ENCODE peak calls at places on chromosomes 2 and 18, in six cellular contexts. One of them, this sample, is unnamed.
A peak's percentile ranks its signal among the peaks of the same experiment; 100 is the strongest.

GRCh38 chr2:218290316-218291261 is 1.7 kb downstream of the TMBIM1 start:
- DNase-seq in astrocyte: no peak
- DNase-seq in esophagus squamous epithelium: no peak
- DNase-seq in body of pancreas: no peak
- DNase-seq in ovary: no peak
- DNase-seq in MCF 10A: no peak
- DNase-seq in this sample: no peak

GRCh38 chr18:79796016-79796415 is 1.7 kb upstream of the KCNG2 start:
- DNase-seq in MCF 10A: peak; percentile 22
- DNase-seq in astrocyte: no peak
- DNase-seq in ovary: no peak
- DNase-seq in esophagus squamous epithelium: no peak
- DNase-seq in body of pancreas: no peak
- DNase-seq in this sample: no peak

GRCh38 chr18:71036783-71037182 is 747.9 kb downstream of the SOCS6 start:
- DNase-seq in esophagus squamous epithelium: no peak
- DNase-seq in astrocyte: peak; percentile 84
- DNase-seq in MCF 10A: no peak
- DNase-seq in body of pancreas: no peak
- DNase-seq in ovary: no peak
- DNase-seq in this sample: no peak

GRCh38 chr2:98263362-98263761 is 82.9 kb upstream of the CNGA3 start:
- DNase-seq in esophagus squamous epithelium: no peak
- DNase-seq in body of pancreas: no peak
- DNase-seq in ovary: no peak
- DNase-seq in MCF 10A: no peak
- DNase-seq in astrocyte: no peak
- DNase-seq in this sample: no peak

GRCh38 chr2:26491563-26492167 is 13.7 kb upstream of the OTOF start:
- DNase-seq in ovary: no peak
- DNase-seq in astrocyte: peak; percentile 20
- DNase-seq in MCF 10A: no peak
- DNase-seq in body of pancreas: no peak
- DNase-seq in esophagus squamous epithelium: no peak
- DNase-seq in this sample: no peak

GRCh38 chr2:85053802-85054201 is 79.4 kb upstream of the TCF7L1 start:
- DNase-seq in astrocyte: peak; percentile 62
- DNase-seq in MCF 10A: peak; percentile 66
- DNase-seq in body of pancreas: no peak
- DNase-seq in esophagus squamous epithelium: no peak
- DNase-seq in ovary: no peak
- DNase-seq in this sample: no peak

GRCh38 chr2:17573085-17573805 is 32.7 kb downstream of the VSNL1 start:
- DNase-seq in MCF 10A: peak; percentile 51
- DNase-seq in esophagus squamous epithelium: no peak
- DNase-seq in astrocyte: peak; percentile 82
- DNase-seq in body of pancreas: no peak
- DNase-seq in ovary: no peak
- DNase-seq in this sample: no peak

GRCh38 chr2:238879621-238880377 is 31.9 kb downstream of the TWIST2 start:
- DNase-seq in esophagus squamous epithelium: no peak
- DNase-seq in astrocyte: no peak
- DNase-seq in MCF 10A: no peak
- DNase-seq in body of pancreas: no peak
- DNase-seq in ovary: no peak
- DNase-seq in this sample: no peak

GRCh38 chr2:72033636-72034035 is 114.0 kb downstream of the CYP26B1 start:
- DNase-seq in astrocyte: no peak
- DNase-seq in body of pancreas: no peak
- DNase-seq in MCF 10A: peak; percentile 33
- DNase-seq in esophagus squamous epithelium: no peak
- DNase-seq in ovary: no peak
- DNase-seq in this sample: peak; percentile 62

GRCh38 chr2:73920577-73921545 is 5.8 kb upstream of the DGUOK start:
- DNase-seq in MCF 10A: peak; percentile 50
- DNase-seq in astrocyte: no peak
- DNase-seq in body of pancreas: peak; percentile 26
- DNase-seq in ovary: no peak
- DNase-seq in esophagus squamous epithelium: no peak
- DNase-seq in this sample: no peak

GRCh38 chr18:13381331-13381730 is 162.8 kb downstream of the LDLRAD4 start:
- DNase-seq in astrocyte: no peak
- DNase-seq in ovary: no peak
- DNase-seq in MCF 10A: no peak
- DNase-seq in esophagus squamous epithelium: no peak
- DNase-seq in body of pancreas: no peak
- DNase-seq in this sample: peak; percentile 65

GRCh38 chr2:20501974-20502373 is 55.1 kb downstream of the RHOB start:
- DNase-seq in ovary: no peak
- DNase-seq in MCF 10A: peak; percentile 98
- DNase-seq in esophagus squamous epithelium: no peak
- DNase-seq in body of pancreas: no peak
- DNase-seq in astrocyte: peak; percentile 89
- DNase-seq in this sample: no peak

GRCh38 chr2:100292022-100292580 is 30.2 kb downstream of the LONRF2 start:
- DNase-seq in MCF 10A: peak; percentile 87
- DNase-seq in body of pancreas: no peak
- DNase-seq in ovary: peak; percentile 75
- DNase-seq in esophagus squamous epithelium: no peak
- DNase-seq in astrocyte: peak; percentile 98
- DNase-seq in this sample: no peak

GRCh38 chr18:31648966-31649429 is 35.4 kb downstream of the B4GALT6 start:
- DNase-seq in ovary: no peak
- DNase-seq in astrocyte: peak; percentile 68
- DNase-seq in body of pancreas: no peak
- DNase-seq in esophagus squamous epithelium: no peak
- DNase-seq in MCF 10A: peak; percentile 69
- DNase-seq in this sample: no peak

GRCh38 chr2:28400434-28400833 is 7.8 kb downstream of the FOSL2 start:
- DNase-seq in esophagus squamous epithelium: no peak
- DNase-seq in body of pancreas: no peak
- DNase-seq in astrocyte: no peak
- DNase-seq in MCF 10A: no peak
- DNase-seq in ovary: no peak
- DNase-seq in this sample: no peak

GRCh38 chr2:136531731-136532130 is 233.6 kb upstream of the THSD7B start:
- DNase-seq in esophagus squamous epithelium: no peak
- DNase-seq in ovary: no peak
- DNase-seq in MCF 10A: no peak
- DNase-seq in body of pancreas: no peak
- DNase-seq in astrocyte: no peak
- DNase-seq in this sample: no peak

GRCh38 chr2:134668821-134669220 is 50.0 kb downstream of the TMEM163 start:
- DNase-seq in astrocyte: peak; percentile 75
- DNase-seq in body of pancreas: no peak
- DNase-seq in MCF 10A: no peak
- DNase-seq in ovary: no peak
- DNase-seq in esophagus squamous epithelium: no peak
- DNase-seq in this sample: peak; percentile 78

GRCh38 chr18:8912348-8913057 is 190.0 kb upstream of the NDUFV2 start:
- DNase-seq in body of pancreas: no peak
- DNase-seq in esophagus squamous epithelium: no peak
- DNase-seq in MCF 10A: peak; percentile 10
- DNase-seq in ovary: no peak
- DNase-seq in astrocyte: no peak
- DNase-seq in this sample: peak; percentile 57

GRCh38 chr18:10230072-10230471 is 224.4 kb upstream of the APCDD1 start:
- DNase-seq in ovary: no peak
- DNase-seq in MCF 10A: peak; percentile 62
- DNase-seq in body of pancreas: no peak
- DNase-seq in astrocyte: peak; percentile 91
- DNase-seq in esophagus squamous epithelium: no peak
- DNase-seq in this sample: no peak

GRCh38 chr18:67359868-67360838 is 156.4 kb downstream of the DSEL start:
- DNase-seq in esophagus squamous epithelium: no peak
- DNase-seq in body of pancreas: peak; percentile 21
- DNase-seq in ovary: no peak
- DNase-seq in astrocyte: peak; percentile 93
- DNase-seq in MCF 10A: peak; percentile 90
- DNase-seq in this sample: no peak

GRCh38 chr18:69659142-69659651 is 258.5 kb downstream of the DOK6 start:
- DNase-seq in MCF 10A: no peak
- DNase-seq in astrocyte: no peak
- DNase-seq in ovary: no peak
- DNase-seq in esophagus squamous epithelium: no peak
- DNase-seq in body of pancreas: no peak
- DNase-seq in this sample: no peak

GRCh38 chr2:179454443-179455218 is 190.0 kb upstream of the SESTD1 start:
- DNase-seq in ovary: no peak
- DNase-seq in esophagus squamous epithelium: no peak
- DNase-seq in body of pancreas: no peak
- DNase-seq in astrocyte: peak; percentile 96
- DNase-seq in MCF 10A: peak; percentile 71
- DNase-seq in this sample: no peak

GRCh38 chr18:35610089-35610488 is 28.5 kb downstream of the GALNT1 start:
- DNase-seq in body of pancreas: no peak
- DNase-seq in astrocyte: no peak
- DNase-seq in ovary: no peak
- DNase-seq in MCF 10A: peak; percentile 33
- DNase-seq in esophagus squamous epithelium: no peak
- DNase-seq in this sample: no peak

GRCh38 chr2:221350621-221351020 is 221.5 kb downstream of the EPHA4 start:
- DNase-seq in esophagus squamous epithelium: no peak
- DNase-seq in astrocyte: peak; percentile 9
- DNase-seq in body of pancreas: peak; percentile 14
- DNase-seq in ovary: no peak
- DNase-seq in MCF 10A: no peak
- DNase-seq in this sample: no peak

GRCh38 chr18:76766429-76766828 is 55.9 kb upstream of the ZNF236 start:
- DNase-seq in ovary: no peak
- DNase-seq in body of pancreas: no peak
- DNase-seq in astrocyte: no peak
- DNase-seq in MCF 10A: no peak
- DNase-seq in esophagus squamous epithelium: no peak
- DNase-seq in this sample: no peak

GRCh38 chr2:65997941-65998340 is 437.0 kb upstream of the MEIS1 start:
- DNase-seq in body of pancreas: no peak
- DNase-seq in astrocyte: no peak
- DNase-seq in esophagus squamous epithelium: no peak
- DNase-seq in MCF 10A: no peak
- DNase-seq in ovary: no peak
- DNase-seq in this sample: no peak

GRCh38 chr2:65999103-65999502 is 435.8 kb upstream of the MEIS1 start:
- DNase-seq in esophagus squamous epithelium: no peak
- DNase-seq in ovary: no peak
- DNase-seq in MCF 10A: no peak
- DNase-seq in body of pancreas: no peak
- DNase-seq in astrocyte: no peak
- DNase-seq in this sample: no peak

GRCh38 chr2:66000888-66001287 is 434.0 kb upstream of the MEIS1 start:
- DNase-seq in astrocyte: no peak
- DNase-seq in body of pancreas: no peak
- DNase-seq in MCF 10A: no peak
- DNase-seq in esophagus squamous epithelium: no peak
- DNase-seq in ovary: no peak
- DNase-seq in this sample: no peak

GRCh38 chr2:66001538-66001937 is 433.4 kb upstream of the MEIS1 start:
- DNase-seq in ovary: no peak
- DNase-seq in esophagus squamous epithelium: no peak
- DNase-seq in astrocyte: no peak
- DNase-seq in body of pancreas: no peak
- DNase-seq in MCF 10A: no peak
- DNase-seq in this sample: no peak

GRCh38 chr2:65999790-66000189 is 435.1 kb upstream of the MEIS1 start:
- DNase-seq in body of pancreas: no peak
- DNase-seq in esophagus squamous epithelium: no peak
- DNase-seq in ovary: no peak
- DNase-seq in MCF 10A: no peak
- DNase-seq in astrocyte: no peak
- DNase-seq in this sample: no peak
- TF ChIP-seq CTCF in body of pancreas: no peak
- TF ChIP-seq CTCF in esophagus squamous epithelium: no peak
- TF ChIP-seq CTCF in ovary: no peak
- TF ChIP-seq CTCF in MCF 10A: peak; percentile 23
- TF ChIP-seq CTCF in astrocyte: peak; percentile 21
- TF ChIP-seq CTCF in this sample: no peak

GRCh38 chr2:11742702-11743530 is 3.5 kb upstream of the LPIN1 start:
- DNase-seq in body of pancreas: no peak
- DNase-seq in MCF 10A: no peak
- DNase-seq in esophagus squamous epithelium: no peak
- DNase-seq in astrocyte: no peak
- DNase-seq in ovary: no peak
- DNase-seq in this sample: peak; percentile 73

GRCh38 chr2:11743846-11744553 is 2.4 kb upstream of the LPIN1 start:
- DNase-seq in body of pancreas: peak; percentile 93
- DNase-seq in MCF 10A: peak; percentile 99
- DNase-seq in esophagus squamous epithelium: peak; percentile 38
- DNase-seq in astrocyte: peak; percentile 100
- DNase-seq in ovary: peak; percentile 93
- DNase-seq in this sample: peak; percentile 95

GRCh38 chr2:11743531-11743815 is 3.0 kb upstream of the LPIN1 start:
- DNase-seq in MCF 10A: no peak
- DNase-seq in astrocyte: no peak
- DNase-seq in ovary: no peak
- DNase-seq in esophagus squamous epithelium: no peak
- DNase-seq in body of pancreas: no peak
- DNase-seq in this sample: peak; percentile 77

GRCh38 chr2:11742317-11742701 is 4.1 kb upstream of the LPIN1 start:
- DNase-seq in body of pancreas: no peak
- DNase-seq in MCF 10A: no peak
- DNase-seq in astrocyte: no peak
- DNase-seq in ovary: no peak
- DNase-seq in esophagus squamous epithelium: no peak
- DNase-seq in this sample: no peak

GRCh38 chr2:11738589-11739436 is 7.6 kb upstream of the LPIN1 start:
- DNase-seq in body of pancreas: peak; percentile 56
- DNase-seq in ovary: peak; percentile 78
- DNase-seq in astrocyte: peak; percentile 74
- DNase-seq in MCF 10A: peak; percentile 85
- DNase-seq in esophagus squamous epithelium: no peak
- DNase-seq in this sample: no peak
- TF ChIP-seq CTCF in body of pancreas: peak; percentile 54
- TF ChIP-seq CTCF in ovary: no peak
- TF ChIP-seq CTCF in astrocyte: peak; percentile 41
- TF ChIP-seq CTCF in MCF 10A: peak; percentile 38
- TF ChIP-seq CTCF in esophagus squamous epithelium: peak; percentile 13
- TF ChIP-seq CTCF in this sample: peak; percentile 63

DNA sequence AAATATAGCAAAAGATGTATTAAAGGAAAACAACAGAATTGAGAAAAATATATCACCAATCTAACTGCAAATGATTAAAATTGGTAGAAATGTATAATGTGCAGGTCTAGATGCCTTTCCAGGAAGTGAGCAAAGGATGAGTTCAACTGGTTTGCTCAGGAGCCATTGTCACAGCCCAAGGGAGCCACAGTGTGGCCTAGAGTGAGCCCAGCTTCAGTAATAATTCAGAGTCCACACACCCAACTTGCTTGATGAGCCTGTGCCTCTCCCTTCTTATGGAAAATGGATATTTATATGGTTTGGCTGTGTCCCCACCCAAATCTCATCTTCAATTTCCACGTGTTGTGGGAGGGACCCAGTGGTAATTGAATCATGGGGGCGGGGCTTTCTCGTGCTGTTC is 92.2 kb upstream of the ASAP2 start:
- DNase-seq in esophagus squamous epithelium: no peak
- DNase-seq in astrocyte: no peak
- DNase-seq in body of pancreas: no peak
- DNase-seq in ovary: no peak
- DNase-seq in MCF 10A: peak; percentile 31
- DNase-seq in this sample: no peak
- TF ChIP-seq CTCF in esophagus squamous epithelium: no peak
- TF ChIP-seq CTCF in astrocyte: no peak
- TF ChIP-seq CTCF in body of pancreas: no peak
- TF ChIP-seq CTCF in ovary: no peak
- TF ChIP-seq CTCF in MCF 10A: no peak
- TF ChIP-seq CTCF in this sample: peak; percentile 8

GRCh38 chr2:190607014-190607597 is 41.8 kb upstream of the NAB1 start:
- DNase-seq in astrocyte: peak; percentile 99
- DNase-seq in ovary: no peak
- DNase-seq in esophagus squamous epithelium: no peak
- DNase-seq in MCF 10A: peak; percentile 89
- DNase-seq in body of pancreas: no peak
- DNase-seq in this sample: no peak
- TF ChIP-seq CTCF in astrocyte: no peak
- TF ChIP-seq CTCF in ovary: no peak
- TF ChIP-seq CTCF in esophagus squamous epithelium: no peak
- TF ChIP-seq CTCF in MCF 10A: no peak
- TF ChIP-seq CTCF in body of pancreas: no peak
- TF ChIP-seq CTCF in this sample: no peak